ENCODE peak calls at places on chromosomes 2 and 18, in six cellular contexts. One of them, this sample, is unnamed.

GRCh38 chr18:36697905-36698304 is 130.9 kb downstream of the TPGS2 start:
- DNase-seq in stomach: no peak
- DNase-seq in HCT116: no peak
- DNase-seq in K562: no peak
- DNase-seq in spleen: no peak
- DNase-seq in transverse colon: no peak
- DNase-seq in this sample: no peak

GRCh38 chr2:134206573-134206972 is 47.3 kb upstream of the MGAT5 start:
- DNase-seq in stomach: peak; percentile 38
- DNase-seq in HCT116: no peak
- DNase-seq in K562: no peak
- DNase-seq in spleen: no peak
- DNase-seq in transverse colon: no peak
- DNase-seq in this sample: no peak

GRCh38 chr2:9206991-9207640 is 504 bp downstream of the ASAP2 start:
- DNase-seq in stomach: no peak
- DNase-seq in HCT116: no peak
- DNase-seq in K562: no peak
- DNase-seq in spleen: peak; percentile 77
- DNase-seq in transverse colon: peak; percentile 31
- DNase-seq in this sample: no peak

GRCh38 chr2:12709207-12709522 is 7.6 kb upstream of the TRIB2 start:
- DNase-seq in stomach: no peak
- DNase-seq in HCT116: no peak
- DNase-seq in K562: no peak
- DNase-seq in spleen: no peak
- DNase-seq in transverse colon: no peak
- DNase-seq in this sample: no peak

GRCh38 chr18:26516964-26517363 is 31.4 kb downstream of the KCTD1 start:
- DNase-seq in stomach: no peak
- DNase-seq in HCT116: no peak
- DNase-seq in K562: no peak
- DNase-seq in spleen: no peak
- DNase-seq in transverse colon: no peak
- DNase-seq in this sample: no peak

GRCh38 chr2:223528036-223528435 is 74.1 kb downstream of the SCG2 start:
- DNase-seq in stomach: no peak
- DNase-seq in HCT116: no peak
- DNase-seq in K562: no peak
- DNase-seq in spleen: no peak
- DNase-seq in transverse colon: no peak
- DNase-seq in this sample: no peak

GRCh38 chr2:120391905-120392665 is 46.1 kb downstream of the INHBB start:
- DNase-seq in stomach: peak; percentile 11
- DNase-seq in HCT116: no peak
- DNase-seq in K562: no peak
- DNase-seq in spleen: peak; percentile 41
- DNase-seq in transverse colon: peak; percentile 2
- DNase-seq in this sample: no peak

GRCh38 chr18:45876131-45876530 is 50.7 kb downstream of the SIGLEC15 start:
- DNase-seq in stomach: no peak
- DNase-seq in HCT116: no peak
- DNase-seq in K562: no peak
- DNase-seq in spleen: no peak
- DNase-seq in transverse colon: no peak
- DNase-seq in this sample: no peak

GRCh38 chr2:190023860-190024259 is 38.7 kb downstream of the MSTN start:
- DNase-seq in stomach: no peak
- DNase-seq in HCT116: peak; percentile 60
- DNase-seq in K562: peak; percentile 6
- DNase-seq in spleen: no peak
- DNase-seq in transverse colon: no peak
- DNase-seq in this sample: no peak

GRCh38 chr2:171564463-171564862 is 42.2 kb downstream of the CYBRD1 start:
- DNase-seq in stomach: no peak
- DNase-seq in HCT116: no peak
- DNase-seq in K562: no peak
- DNase-seq in spleen: no peak
- DNase-seq in transverse colon: no peak
- DNase-seq in this sample: peak; percentile 25

GRCh38 chr2:65790676-65790935 is 358.2 kb upstream of the SPRED2 start:
- DNase-seq in stomach: no peak
- DNase-seq in HCT116: no peak
- DNase-seq in K562: no peak
- DNase-seq in spleen: no peak
- DNase-seq in transverse colon: no peak
- DNase-seq in this sample: no peak

GRCh38 chr2:58606799-58607198 is 365.7 kb upstream of the FANCL start:
- DNase-seq in stomach: no peak
- DNase-seq in HCT116: no peak
- DNase-seq in K562: no peak
- DNase-seq in spleen: no peak
- DNase-seq in transverse colon: no peak
- DNase-seq in this sample: no peak

GRCh38 chr18:77705301-77705700 is 455.7 kb downstream of the GALR1 start:
- DNase-seq in stomach: no peak
- DNase-seq in HCT116: no peak
- DNase-seq in K562: no peak
- DNase-seq in spleen: no peak
- DNase-seq in transverse colon: no peak
- DNase-seq in this sample: no peak

GRCh38 chr2:33777791-33778190 is 178.7 kb upstream of the FAM98A start:
- DNase-seq in stomach: no peak
- DNase-seq in HCT116: no peak
- DNase-seq in K562: no peak
- DNase-seq in spleen: no peak
- DNase-seq in transverse colon: no peak
- DNase-seq in this sample: no peak

GRCh38 chr18:23277399-23277798 is 142.1 kb downstream of the CABLES1 start:
- DNase-seq in stomach: no peak
- DNase-seq in HCT116: no peak
- DNase-seq in K562: no peak
- DNase-seq in spleen: no peak
- DNase-seq in transverse colon: no peak
- DNase-seq in this sample: no peak

GRCh38 chr2:75200140-75200985 is 1.0 kb upstream of the TACR1 start:
- DNase-seq in stomach: peak; percentile 79
- DNase-seq in HCT116: no peak
- DNase-seq in K562: no peak
- DNase-seq in spleen: peak; percentile 79
- DNase-seq in transverse colon: peak; percentile 21
- DNase-seq in this sample: no peak

GRCh38 chr18:55090566-55091187 is 131.4 kb upstream of the CCDC68 start:
- DNase-seq in stomach: no peak
- DNase-seq in HCT116: no peak
- DNase-seq in K562: no peak
- DNase-seq in spleen: no peak
- DNase-seq in transverse colon: no peak
- DNase-seq in this sample: no peak

GRCh38 chr2:40039543-40039942 is 260.5 kb upstream of the THUMPD2 start:
- DNase-seq in stomach: no peak
- DNase-seq in HCT116: no peak
- DNase-seq in K562: no peak
- DNase-seq in spleen: no peak
- DNase-seq in transverse colon: no peak
- DNase-seq in this sample: no peak

GRCh38 chr18:26468931-26469340 is 79.4 kb downstream of the KCTD1 start:
- DNase-seq in stomach: no peak
- DNase-seq in HCT116: no peak
- DNase-seq in K562: peak; percentile 60
- DNase-seq in spleen: no peak
- DNase-seq in transverse colon: peak; percentile 20
- DNase-seq in this sample: no peak

GRCh38 chr18:74541703-74542555 is 7.6 kb downstream of the CNDP1 start:
- DNase-seq in stomach: peak; percentile 73
- DNase-seq in HCT116: no peak
- DNase-seq in K562: no peak
- DNase-seq in spleen: peak; percentile 50
- DNase-seq in transverse colon: peak; percentile 48
- DNase-seq in this sample: no peak
- TF ChIP-seq POLR2AphosphoS5 in stomach: no peak
- TF ChIP-seq POLR2AphosphoS5 in HCT116: no peak
- TF ChIP-seq POLR2AphosphoS5 in K562: no peak
- TF ChIP-seq POLR2AphosphoS5 in spleen: no peak
- TF ChIP-seq POLR2AphosphoS5 in transverse colon: no peak
- TF ChIP-seq POLR2AphosphoS5 in this sample: no peak

DNA sequence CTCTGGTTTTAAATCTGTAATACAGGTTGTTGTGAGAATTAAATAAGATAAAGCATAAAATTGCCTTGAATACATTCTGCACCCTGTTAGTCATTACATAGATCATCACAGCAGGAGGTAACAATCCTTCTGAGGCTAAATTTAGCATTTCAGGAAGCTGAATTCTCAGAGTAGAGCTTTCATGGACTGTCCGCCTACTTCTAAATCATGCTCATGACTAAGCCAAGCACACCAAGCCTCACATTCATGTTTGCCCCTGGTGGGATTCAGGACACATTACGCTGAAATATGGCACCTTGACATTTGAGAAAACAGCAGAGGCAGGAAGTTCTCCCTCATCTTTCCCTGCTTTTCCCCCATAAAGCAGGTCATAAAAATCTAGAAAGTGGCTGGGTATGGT is 16.6 kb upstream of the PIK3C3 start:
- DNase-seq in stomach: no peak
- DNase-seq in HCT116: no peak
- DNase-seq in K562: no peak
- DNase-seq in spleen: no peak
- DNase-seq in transverse colon: no peak
- DNase-seq in this sample: no peak
- TF ChIP-seq CTCF in stomach: no peak
- TF ChIP-seq CTCF in HCT116: no peak
- TF ChIP-seq CTCF in K562: no peak
- TF ChIP-seq CTCF in spleen: no peak
- TF ChIP-seq CTCF in transverse colon: no peak
- TF ChIP-seq CTCF in this sample: no peak

GRCh38 chr2:162327806-162328205 is 9.3 kb upstream of the IFIH1 start:
- DNase-seq in stomach: no peak
- DNase-seq in HCT116: no peak
- DNase-seq in K562: no peak
- DNase-seq in spleen: no peak
- DNase-seq in transverse colon: no peak
- DNase-seq in this sample: no peak
- H3K4me3 ChIP-seq in stomach: no peak overlapping the region
- H3K4me3 ChIP-seq in HCT116: no peak overlapping the region
- H3K4me3 ChIP-seq in K562: no peak overlapping the region
- H3K4me3 ChIP-seq in spleen: no peak overlapping the region
- H3K4me3 ChIP-seq in transverse colon: no peak overlapping the region
- H3K4me3 ChIP-seq in this sample: no peak overlapping the region

DNA sequence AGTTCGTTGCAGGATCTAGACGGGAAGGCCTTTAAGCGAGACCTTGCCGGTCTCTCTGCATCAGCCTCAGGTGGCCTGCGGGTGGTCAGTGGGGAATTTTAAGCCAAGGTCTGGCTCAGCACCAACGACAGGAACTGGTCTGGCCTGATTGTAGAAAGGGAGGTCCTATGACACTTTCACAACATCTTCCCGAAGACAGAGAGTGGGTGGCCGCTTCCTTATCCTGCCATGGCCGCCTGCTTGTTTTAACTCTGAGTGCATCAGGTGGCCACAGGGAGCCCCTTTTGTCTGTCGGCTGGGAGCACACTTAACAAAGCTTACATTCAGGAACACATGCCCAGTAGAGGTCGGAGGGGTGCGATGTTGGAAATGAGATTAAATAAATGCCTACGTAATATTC is 363.7 kb upstream of the MYT1L start:
- DNase-seq in stomach: no peak
- DNase-seq in HCT116: no peak
- DNase-seq in K562: no peak
- DNase-seq in spleen: no peak
- DNase-seq in transverse colon: no peak
- DNase-seq in this sample: no peak
- TF ChIP-seq POLR2AphosphoS5 in stomach: no peak
- TF ChIP-seq POLR2AphosphoS5 in HCT116: no peak
- TF ChIP-seq POLR2AphosphoS5 in K562: no peak
- TF ChIP-seq POLR2AphosphoS5 in spleen: no peak
- TF ChIP-seq POLR2AphosphoS5 in transverse colon: no peak
- TF ChIP-seq POLR2AphosphoS5 in this sample: no peak

GRCh38 chr2:26474261-26474785 is 3.6 kb downstream of the OTOF start:
- DNase-seq in stomach: no peak
- DNase-seq in HCT116: no peak
- DNase-seq in K562: no peak
- DNase-seq in spleen: peak; percentile 60
- DNase-seq in transverse colon: no peak
- DNase-seq in this sample: no peak
- TF ChIP-seq CTCF in stomach: no peak
- TF ChIP-seq CTCF in HCT116: no peak
- TF ChIP-seq CTCF in K562: no peak
- TF ChIP-seq CTCF in spleen: no peak
- TF ChIP-seq CTCF in transverse colon: no peak
- TF ChIP-seq CTCF in this sample: no peak